ENCODE peak calls at places on chromosomes 7 and 10, in five cellular contexts. D, F, V, I and N are unnamed samples.

GRCh38 chr7:80415522-80415921 is 96.3 kb downstream of the GNAT3 start:
- DNase-seq in F (no peak), V (no peak), D (no peak), I (no peak), N (no peak)

GRCh38 chr10:44552716-44553115 is 167.8 kb upstream of the CXCL12 start:
- DNase-seq in D (no peak), F (no peak), I (no peak), V (no peak), N (no peak)

GRCh38 chr10:124612611-124613498 is 131.3 kb downstream of the FAM53B start:
- DNase-seq in V (no peak), F (peak; percentile 70), D (peak; percentile 13), I (no peak), N (peak; percentile 66)

GRCh38 chr7:131302453-131302852 is 25.2 kb upstream of the MKLN1 start:
- DNase-seq in V (no peak), I (no peak), D (no peak), F (no peak), N (no peak)

GRCh38 chr10:62560207-62560819 is 186.1 kb downstream of the ZNF365 start:
- DNase-seq in D (no peak), V (no peak), I (no peak), F (no peak), N (peak; percentile 4)

GRCh38 chr10:28991738-28992270 is 297.1 kb upstream of the LYZL1 start:
- DNase-seq in V (no peak), I (no peak), F (peak; percentile 48), D (peak; percentile 68), N (peak; percentile 84)

GRCh38 chr10:87000491-87000890 is 19.6 kb upstream of the FAM25A start:
- DNase-seq in V (no peak), I (no peak), D (no peak), F (no peak), N (no peak)

GRCh38 chr10:1056326-1057105 is at the start of gene WDR37:
- DNase-seq in D (no peak), F (peak; percentile 98), V (no peak), I (no peak), N (peak; percentile 92)

GRCh38 chr10:49385939-49386922 is 9.7 kb downstream of the DRGX start:
- DNase-seq in V (no peak), D (no peak), I (no peak), F (no peak), N (no peak)

GRCh38 chr10:13632879-13633437 is 46.2 kb downstream of the PRPF18 start:
- DNase-seq in I (no peak), F (no peak), V (no peak), D (no peak), N (no peak)

GRCh38 chr7:107180378-107180777 is 11.6 kb downstream of the HBP1 start:
- DNase-seq in V (no peak), F (no peak), I (no peak), D (peak; percentile 64), N (no peak)

GRCh38 chr7:80334908-80335307 is 177.0 kb downstream of the GNAT3 start:
- DNase-seq in D (no peak), I (no peak), V (no peak), F (no peak), N (no peak)

GRCh38 chr7:64628192-64628591 is 37.7 kb upstream of the ZNF107 start:
- DNase-seq in V (no peak), F (no peak), I (no peak), D (no peak), N (no peak)

GRCh38 chr10:49089789-49090595 is 25.3 kb downstream of the VSTM4 start:
- DNase-seq in I (no peak), F (no peak), D (no peak), V (no peak), N (no peak)

GRCh38 chr7:157411580-157411979 is 74.8 kb downstream of the DNAJB6 start:
- DNase-seq in F (peak; percentile 43), I (no peak), V (no peak), D (no peak), N (peak; percentile 85)

GRCh38 chr7:114345494-114345893 is 69.1 kb upstream of the FOXP2 start:
- DNase-seq in V (no peak), F (no peak), D (no peak), I (no peak), N (no peak)

GRCh38 chr10:60894816-60895215 is 49.2 kb downstream of the RHOBTB1 start:
- DNase-seq in V (no peak), D (no peak), F (no peak), I (no peak), N (no peak)

GRCh38 chr7:46636022-46636421 is 715.0 kb upstream of the IGFBP3 start:
- DNase-seq in I (no peak), V (no peak), D (no peak), F (no peak), N (no peak)

GRCh38 chr7:140348161-140348849 is 50.0 kb downstream of the SLC37A3 start:
- DNase-seq in F (no peak), V (no peak), I (no peak), D (no peak), N (no peak)

GRCh38 chr10:90604636-90605035 is 253.2 kb downstream of the HTR7 start:
- DNase-seq in V (no peak), F (no peak), D (no peak), I (no peak), N (no peak)

GRCh38 chr7:24685706-24686105 is 71.6 kb downstream of the GSDME start:
- DNase-seq in D (no peak), I (no peak), F (no peak), V (no peak), N (peak; percentile 62)

GRCh38 chr7:26439502-26440252 is 148.0 kb downstream of the SNX10 start:
- DNase-seq in F (no peak), I (no peak), V (no peak), D (no peak), N (no peak)

GRCh38 chr10:102919237-102919959 is 1.3 kb downstream of the CNNM2 start:
- DNase-seq in F (peak; percentile 38), I (no peak), V (no peak), D (no peak), N (peak; percentile 59)

GRCh38 chr7:36987363-36987724 is 263.1 kb upstream of the AOAH start:
- DNase-seq in I (no peak), F (no peak), V (no peak), D (no peak), N (no peak)

GRCh38 chr10:70190581-70190980 is 20.3 kb upstream of the SAR1A start:
- DNase-seq in D (no peak), I (no peak), V (no peak), F (no peak), N (no peak)

GRCh38 chr10:70192325-70192966 is 22.1 kb upstream of the SAR1A start:
- DNase-seq in D (no peak), I (no peak), F (no peak), V (no peak), N (no peak)

GRCh38 chr10:70191161-70191770 is 21.0 kb upstream of the SAR1A start:
- DNase-seq in D (no peak), I (no peak), V (no peak), F (no peak), N (no peak)

GRCh38 chr10:70193391-70193844 is 23.1 kb upstream of the SAR1A start:
- DNase-seq in D (no peak), F (no peak), V (no peak), I (no peak), N (no peak)

GRCh38 chr10:70191906-70192305 is 21.6 kb upstream of the SAR1A start:
- DNase-seq in I (no peak), V (no peak), F (no peak), D (no peak), N (no peak)
- H3K27ac ChIP-seq in I (no peak overlapping the region), V (no peak overlapping the region), F (peak overlapping the region; percentile 68), D (no peak overlapping the region), N (no peak overlapping the region)

DNA sequence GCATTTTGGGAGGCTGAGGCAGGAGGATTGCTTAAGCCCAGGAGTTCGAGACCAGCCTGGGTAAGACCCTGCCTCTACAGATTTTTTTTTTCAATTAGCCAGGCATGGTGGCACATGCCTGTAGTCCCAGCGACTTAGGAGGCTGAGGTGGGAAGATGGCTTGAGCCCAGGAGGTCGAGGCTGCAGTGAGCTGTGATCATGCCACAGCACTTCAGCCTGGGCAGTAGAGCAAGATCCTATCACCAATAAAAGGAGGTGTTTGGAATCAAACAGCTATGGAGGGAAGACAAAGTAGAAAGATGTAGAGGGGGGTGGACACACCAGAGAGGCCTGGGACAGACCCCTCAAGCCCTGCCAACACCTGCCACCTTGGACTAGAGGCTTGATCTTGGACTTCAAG is 9.1 kb upstream of the TNRC18 start:
- DNase-seq in V (no peak), D (no peak), I (no peak), F (no peak), N (no peak)
- H3K27me3 ChIP-seq in V (peaks cover 15% of the 10 kb centered on the region), D (no peaks in the 10 kb centered on the region), I (no peaks in the 10 kb centered on the region), F (no peaks in the 10 kb centered on the region), N (peaks cover 55% of the 10 kb centered on the region)

GRCh38 chr7:787332-788240 is 44.7 kb upstream of the SUN1 start:
- DNase-seq in F (no peak), V (no peak), I (no peak), D (no peak), N (peak; percentile 30)

GRCh38 chr7:783556-784490 is 48.5 kb upstream of the SUN1 start:
- DNase-seq in V (no peak), D (no peak), I (no peak), F (no peak), N (no peak)

GRCh38 chr7:784971-785370 is 47.3 kb upstream of the SUN1 start:
- DNase-seq in F (no peak), D (no peak), V (no peak), I (no peak), N (no peak)

GRCh38 chr7:785416-785815 is 46.9 kb upstream of the SUN1 start:
- DNase-seq in I (no peak), F (no peak), V (no peak), D (no peak), N (no peak)

DNA sequence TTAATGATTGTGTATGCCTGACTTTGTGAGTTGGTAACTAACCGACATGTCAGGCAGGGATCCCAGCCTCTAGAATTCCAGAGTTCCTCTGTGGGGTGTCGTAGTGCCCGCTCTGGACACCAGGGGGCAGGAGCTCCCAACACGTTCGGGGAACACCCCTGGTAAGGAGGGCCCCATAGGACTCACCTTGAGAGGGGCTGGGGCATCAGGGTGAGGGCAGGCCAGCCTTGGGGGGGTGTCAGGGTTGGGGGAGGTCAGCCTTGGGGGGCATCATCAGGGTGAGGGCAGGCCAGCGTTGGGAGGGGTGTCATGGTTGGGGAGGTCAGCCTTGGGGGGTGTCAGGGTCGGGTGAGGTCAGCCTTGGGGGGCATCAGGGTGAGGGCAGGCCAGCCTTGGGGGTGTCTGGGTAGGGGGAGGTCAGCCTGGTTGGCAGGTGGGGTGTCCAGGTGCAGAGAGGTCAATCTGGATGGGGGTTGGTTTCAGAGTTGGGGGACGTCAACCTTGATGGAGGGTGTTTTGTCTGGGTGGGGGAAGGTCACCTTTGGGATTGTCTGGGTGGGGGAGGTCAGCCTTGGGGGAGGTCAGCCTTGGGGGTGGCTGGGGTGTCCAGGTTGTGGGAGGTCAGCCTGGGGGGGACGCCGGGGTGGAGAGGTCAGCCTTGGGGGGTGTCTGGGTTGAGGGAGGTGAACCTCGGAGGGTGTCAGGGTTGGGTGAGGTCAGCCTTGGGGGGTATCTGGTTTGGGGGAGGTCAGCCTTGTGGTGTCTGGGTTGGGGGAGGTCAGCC is 45.6 kb upstream of the SUN1 start:
- DNase-seq in D (peak; percentile 18), F (peak; percentile 95), I (peak; percentile 39), V (no peak), N (peak; percentile 83)
- TF ChIP-seq REST in D (no peak), F (no peak), I (no peak), V (no peak), N (no peak)

DNA sequence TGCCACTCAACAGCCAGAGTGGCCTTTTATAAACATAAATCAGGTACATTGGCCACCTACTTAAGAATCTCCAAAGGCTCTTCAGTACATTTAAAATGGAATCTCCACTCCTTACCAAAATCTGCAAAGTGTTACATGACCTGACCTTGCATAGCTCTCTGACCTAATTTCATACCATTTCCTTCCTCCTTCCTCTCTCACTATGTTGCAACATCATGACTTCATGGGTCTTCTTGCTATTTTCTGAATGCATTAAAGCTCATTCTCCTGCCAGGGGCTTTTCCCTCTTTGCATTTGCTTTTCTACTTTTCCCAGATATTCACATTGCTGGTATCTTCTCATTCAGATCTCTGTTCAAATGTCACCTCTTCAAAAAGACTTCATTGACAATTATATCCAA is 22.1 kb upstream of the PPP1R17 start:
- DNase-seq in V (no peak), D (no peak), F (no peak), I (no peak), N (no peak)
- H3K27ac ChIP-seq in V (no peak overlapping the region), D (no peak overlapping the region), F (no peak overlapping the region), I (no peak overlapping the region), N (no peak overlapping the region)